ENCODE peak calls at places on chromosomes 12 and 14, in ten cellular contexts. N is PC-9, X is heart right ventricle, F is AG04449, B is AG10803, P is sigmoid colon, W is choroid plexus epithelial cell, L is Panc1, K is OCI-LY7, O is WTC11. V is an unnamed sample.

GRCh38 chr14:40312296-40312695 is 880.1 kb upstream of the FBXO33 start:
- DNase-seq in N (no peak), X (no peak), F (no peak), B (no peak), P (no peak), W (no peak), L (no peak), K (no peak), O (no peak), V (no peak)

GRCh38 chr14:99001241-99001640 is 270.8 kb downstream of the BCL11B start:
- DNase-seq in N (no peak), X (no peak), F (no peak), B (no peak), P (no peak), W (no peak), L (no peak), K (no peak), O (no peak), V (no peak)

GRCh38 chr14:39316844-39317553 is 83.3 kb downstream of the MIA2 start:
- DNase-seq in N (no peak), X (no peak), F (no peak), B (no peak), P (no peak), W (no peak), L (no peak), K (no peak), O (no peak), V (no peak)

GRCh38 chr12:123853401-123854070 is 91.4 kb downstream of the DNAH10 start:
- DNase-seq in N (no peak), X (no peak), F (no peak), B (no peak), P (no peak), W (no peak), L (no peak), K (no peak), O (no peak), V (no peak)

GRCh38 chr14:94129111-94129757 is at the start of gene IFI27L2:
- DNase-seq in N (no peak), X (peak; percentile 72), F (no peak), B (peak; percentile 81), P (peak; percentile 88), W (peak; percentile 81), L (no peak), K (peak; percentile 85), O (peak; percentile 76), V (peak; percentile 44)

GRCh38 chr14:41549282-41549681 is 57.4 kb upstream of the LRFN5 start:
- DNase-seq in N (no peak), X (no peak), F (no peak), B (no peak), P (no peak), W (no peak), L (no peak), K (no peak), O (no peak), V (no peak)

GRCh38 chr12:80622271-80622670 is 85.2 kb upstream of the MYF6 start:
- DNase-seq in N (no peak), X (no peak), F (no peak), B (peak; percentile 2), P (no peak), W (peak; percentile 26), L (no peak), K (peak; percentile 7), O (no peak), V (no peak)

GRCh38 chr14:75928587-75929230 is 53.1 kb downstream of the TGFB3 start:
- DNase-seq in N (no peak), X (no peak), F (no peak), B (peak; percentile 4), P (no peak), W (peak; percentile 60), L (no peak), K (no peak), O (no peak), V (no peak)

GRCh38 chr12:112261559-112261958 is 120.7 kb downstream of the HECTD4 start:
- DNase-seq in N (no peak), X (no peak), F (no peak), B (no peak), P (no peak), W (peak; percentile 13), L (no peak), K (no peak), O (peak; percentile 53), V (peak; percentile 8)

GRCh38 chr12:11863478-11863906 is 207.2 kb upstream of the BCL2L14 start:
- DNase-seq in N (no peak), X (peak; percentile 30), F (no peak), B (peak; percentile 48), P (peak; percentile 91), W (no peak), L (no peak), K (no peak), O (no peak), V (no peak)

GRCh38 chr14:75487155-75487671 is 35.1 kb upstream of the BATF start:
- DNase-seq in N (peak; percentile 99), X (no peak), F (no peak), B (no peak), P (no peak), W (no peak), L (no peak), K (peak; percentile 91), O (no peak), V (no peak)

GRCh38 chr14:68172664-68173063 is 353.1 kb downstream of the RAD51B start:
- DNase-seq in N (peak; percentile 52), X (no peak), F (no peak), B (no peak), P (no peak), W (no peak), L (no peak), K (no peak), O (no peak), V (no peak)

GRCh38 chr14:101719708-101720107 is 41.8 kb upstream of the PPP2R5C start:
- DNase-seq in N (peak; percentile 33), X (no peak), F (no peak), B (no peak), P (no peak), W (no peak), L (no peak), K (no peak), O (no peak), V (no peak)

GRCh38 chr12:65998031-65998430 is 132.5 kb downstream of the LLPH start:
- DNase-seq in N (no peak), X (no peak), F (no peak), B (no peak), P (no peak), W (no peak), L (no peak), K (no peak), O (no peak), V (no peak)

GRCh38 chr12:57342207-57342691 is 88.6 kb downstream of the R3HDM2 start:
- DNase-seq in N (no peak), X (no peak), F (no peak), B (peak; percentile 54), P (no peak), W (peak; percentile 75), L (no peak), K (no peak), O (peak; percentile 34), V (peak; percentile 11)

GRCh38 chr14:68819260-68819691 is 26.4 kb upstream of the ZFP36L1 start:
- DNase-seq in N (peak; percentile 97), X (no peak), F (no peak), B (peak; percentile 51), P (peak; percentile 88), W (peak; percentile 60), L (no peak), K (no peak), O (peak; percentile 59), V (no peak)

GRCh38 chr12:6688543-6688999 is 604 bp downstream of the ZNF384 start:
- DNase-seq in N (no peak), X (peak; percentile 45), F (no peak), B (peak; percentile 22), P (no peak), W (no peak), L (no peak), K (peak; percentile 69), O (no peak), V (peak; percentile 28)

GRCh38 chr12:12890492-12890814 is 909 bp upstream of the GPRC5A start:
- DNase-seq in N (no peak), X (no peak), F (no peak), B (no peak), P (no peak), W (no peak), L (no peak), K (no peak), O (no peak), V (no peak)

GRCh38 chr12:12892670-12893290 is 1.4 kb downstream of the GPRC5A start:
- DNase-seq in N (peak; percentile 48), X (no peak), F (no peak), B (no peak), P (no peak), W (no peak), L (no peak), K (no peak), O (peak; percentile 26), V (no peak)

GRCh38 chr12:12893438-12893837 is 2.1 kb downstream of the GPRC5A start:
- DNase-seq in N (peak; percentile 34), X (no peak), F (no peak), B (no peak), P (no peak), W (no peak), L (no peak), K (no peak), O (no peak), V (no peak)

GRCh38 chr12:12890815-12891645 is at the start of gene GPRC5A:
- DNase-seq in N (peak; percentile 96), X (peak; percentile 74), F (peak; percentile 80), B (peak; percentile 88), P (peak; percentile 95), W (peak; percentile 96), L (peak; percentile 93), K (no peak), O (peak; percentile 55), V (peak; percentile 26)

GRCh38 chr12:12891646-12892355 is 439 bp downstream of the GPRC5A start:
- DNase-seq in N (peak; percentile 39), X (no peak), F (no peak), B (no peak), P (no peak), W (no peak), L (no peak), K (no peak), O (no peak), V (no peak)
- TF ChIP-seq CTCF in N (no peak), X (no peak), F (no peak), B (no peak), P (no peak), W (no peak), L (no peak), K (no peak), O (no peak), V (no peak)

GRCh38 chr12:31011336-31011735 is 62.3 kb upstream of the DDX11 start:
- DNase-seq in N (no peak), X (no peak), F (no peak), B (no peak), P (peak; percentile 32), W (no peak), L (no peak), K (no peak), O (peak; percentile 7), V (no peak)
- TF ChIP-seq CTCF in N (no peak), X (no peak), F (no peak), B (no peak), P (no peak), W (no peak), L (no peak), K (no peak), O (no peak), V (no peak)

GRCh38 chr12:64625243-64626077 is 15.2 kb downstream of the RASSF3 start:
- DNase-seq in N (peak; percentile 99), X (peak; percentile 52), F (peak; percentile 67), B (peak; percentile 80), P (peak; percentile 93), W (peak; percentile 92), L (peak; percentile 78), K (peak; percentile 54), O (no peak), V (peak; percentile 19)
- TF ChIP-seq CTCF in N (no peak), X (no peak), F (no peak), B (no peak), P (no peak), W (no peak), L (no peak), K (no peak), O (no peak), V (no peak)

GRCh38 chr14:21902561-21903199 is 229.1 kb upstream of the OR4E1 start:
- DNase-seq in N (no peak), X (no peak), F (no peak), B (no peak), P (no peak), W (peak; percentile 9), L (no peak), K (peak; percentile 77), O (no peak), V (no peak)
- TF ChIP-seq CTCF in N (no peak), X (peak; percentile 16), F (no peak), B (no peak), P (no peak), W (peak; percentile 47), L (peak; percentile 61), K (peak; percentile 79), O (no peak), V (peak; percentile 30)

V was measured in endothelial cell.